ENCODE peak calls at places on chromosome 9, in seven cellular contexts. D is WERI-Rb-1; I is NT2/D1; X is neural progenitor cell; C is CD8-positive, alpha-beta T cell; J is breast epithelium; K is stomach. H is an unnamed sample.

GRCh38 chr9:93315118-93315517 is 131.2 kb downstream of the WNK2 start:
- DNase-seq in D (no peak), C (no peak), K (no peak), X (no peak), I (no peak), J (no peak), H (no peak)

GRCh38 chr9:27394154-27394825 is 97.3 kb upstream of the EQTN start:
- DNase-seq in K (no peak), C (no peak), I (no peak), X (peak; percentile 29), J (no peak), D (no peak), H (no peak)

GRCh38 chr9:5489630-5490484 is 20.5 kb upstream of the PDCD1LG2 start:
- DNase-seq in X (no peak), I (no peak), D (no peak), J (no peak), C (no peak), K (no peak), H (no peak)

GRCh38 chr9:33466565-33467495 is 6.9 kb downstream of the NOL6 start:
- DNase-seq in D (peak; percentile 74), K (peak; percentile 83), J (peak; percentile 68), X (peak; percentile 75), C (peak; percentile 85), I (no peak), H (peak; percentile 62)

GRCh38 chr9:106697799-106698591 is 165.0 kb upstream of the ZNF462 start:
- DNase-seq in X (no peak), K (peak; percentile 30), D (peak; percentile 89), J (peak; percentile 63), C (no peak), I (no peak), H (peak; percentile 93)

GRCh38 chr9:116873937-116874900 is 187.1 kb downstream of the TRIM32 start:
- DNase-seq in J (no peak), I (no peak), D (no peak), K (no peak), X (no peak), C (no peak), H (peak; percentile 93)

GRCh38 chr9:127065592-127065991 is 56.8 kb downstream of the ANGPTL2 start:
- DNase-seq in D (no peak), K (no peak), C (no peak), X (no peak), J (no peak), I (no peak), H (no peak)

GRCh38 chr9:114233806-114234205 is 78.5 kb downstream of the COL27A1 start:
- DNase-seq in X (no peak), K (no peak), C (no peak), J (no peak), D (no peak), I (no peak), H (no peak)

GRCh38 chr9:79470957-79471356 is 100.8 kb upstream of the TLE4 start:
- DNase-seq in D (peak; percentile 21), I (no peak), K (no peak), C (no peak), J (no peak), X (no peak), H (no peak)

GRCh38 chr9:87148391-87149237 is 201.3 kb upstream of the GAS1 start:
- DNase-seq in D (no peak), K (peak; percentile 74), X (peak; percentile 73), I (peak; percentile 44), J (peak; percentile 74), C (no peak), H (peak; percentile 93)

GRCh38 chr9:4287886-4288588 is 11.8 kb downstream of the GLIS3 start:
- DNase-seq in K (no peak), C (no peak), I (no peak), D (no peak), J (no peak), X (no peak), H (no peak)

GRCh38 chr9:114280636-114281315 is 42.1 kb upstream of the ORM1 start:
- DNase-seq in X (no peak), D (peak; percentile 3), K (no peak), C (no peak), I (no peak), J (no peak), H (no peak)

GRCh38 chr9:4366649-4367330 is 66.9 kb upstream of the GLIS3 start:
- DNase-seq in J (no peak), D (peak; percentile 16), I (peak; percentile 59), X (peak; percentile 64), K (peak; percentile 37), C (peak; percentile 53), H (peak; percentile 39)

GRCh38 chr9:121690766-121691165 is 39.3 kb downstream of the DAB2IP start:
- DNase-seq in I (no peak), J (no peak), X (no peak), C (no peak), D (no peak), K (no peak), H (no peak)

GRCh38 chr9:114805670-114806551 is at the start of gene TNFSF15:
- DNase-seq in D (peak; percentile 22), J (no peak), K (peak; percentile 71), I (peak; percentile 25), X (peak; percentile 18), C (no peak), H (peak; percentile 54)

GRCh38 chr9:4750021-4750673 is 9.1 kb upstream of the AK3 start:
- DNase-seq in X (peak; percentile 55), C (no peak), I (no peak), K (no peak), D (no peak), J (no peak), H (peak; percentile 61)

GRCh38 chr9:7906783-7907182 is 107.2 kb upstream of the DMAC1 start:
- DNase-seq in C (no peak), D (no peak), J (no peak), I (no peak), K (no peak), X (no peak), H (no peak)

GRCh38 chr9:126406075-126406675 is 79.5 kb downstream of the MVB12B start:
- DNase-seq in K (no peak), D (no peak), J (no peak), I (peak; percentile 25), X (no peak), C (no peak), H (no peak)

GRCh38 chr9:19102181-19102630 is 498 bp downstream of the HAUS6 start:
- DNase-seq in D (peak; percentile 35), K (no peak), C (peak; percentile 62), J (no peak), X (peak; percentile 42), I (no peak), H (peak; percentile 19)

GRCh38 chr9:110942522-110942921 is 95.7 kb downstream of the LPAR1 start:
- DNase-seq in K (no peak), C (no peak), J (no peak), X (no peak), I (peak; percentile 6), D (no peak), H (peak; percentile 58)

GRCh38 chr9:118529210-118529609 is 825.0 kb downstream of the TLR4 start:
- DNase-seq in D (no peak), K (no peak), C (no peak), J (no peak), X (no peak), I (no peak), H (peak; percentile 57)

GRCh38 chr9:109012876-109013677 is at the start of gene CTNNAL1:
- DNase-seq in X (peak; percentile 96), C (peak; percentile 89), K (peak; percentile 94), D (peak; percentile 99), J (peak; percentile 91), I (peak; percentile 86), H (peak; percentile 96)

GRCh38 chr9:114894801-114895433 is 35.5 kb downstream of the TNFSF8 start:
- DNase-seq in I (no peak), K (no peak), J (no peak), C (no peak), D (no peak), X (no peak), H (peak; percentile 48)

GRCh38 chr9:76734716-76735115 is 29.5 kb upstream of the PCA3 start:
- DNase-seq in C (no peak), J (no peak), D (no peak), I (no peak), K (no peak), X (no peak), H (no peak)

GRCh38 chr9:87267251-87267679 is 230.4 kb upstream of the DAPK1 start:
- DNase-seq in C (no peak), X (no peak), J (no peak), D (no peak), I (no peak), K (no peak), H (peak; percentile 93)

DNA sequence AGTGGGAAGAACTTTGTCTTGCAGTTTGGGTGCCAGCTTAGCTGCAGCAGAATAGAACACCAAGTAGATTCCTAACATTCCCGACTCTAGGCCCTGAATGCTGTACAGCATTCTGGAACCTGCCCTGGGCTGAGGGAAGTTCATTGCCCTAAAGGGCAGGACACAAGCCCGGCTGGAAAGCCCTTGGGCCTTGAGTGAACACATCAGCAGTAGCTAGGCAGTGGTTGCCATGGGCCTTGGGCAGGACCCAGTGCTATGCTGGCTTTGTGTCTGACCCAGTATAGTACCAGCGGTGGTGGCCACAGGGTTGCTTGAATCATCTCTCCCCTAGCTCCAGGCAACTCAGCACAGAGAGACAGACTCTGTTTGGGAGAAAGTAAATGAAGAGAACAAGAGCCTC is 137.8 kb downstream of the AGTPBP1 start:
- DNase-seq in J (no peak), D (no peak), K (no peak), I (no peak), C (no peak), X (no peak), H (no peak)
- H3K4me3 ChIP-seq in J (no peak overlapping the region), D (no peak overlapping the region), K (no peak overlapping the region), I (no peak overlapping the region), C (no peak overlapping the region), X (no peak overlapping the region), H (no peak overlapping the region)

GRCh38 chr9:134940236-134941208 is 22.8 kb upstream of the FCN1 start:
- DNase-seq in X (no peak), D (peak; percentile 6), I (no peak), J (no peak), K (no peak), C (no peak), H (peak; percentile 9)
- H3K27me3 ChIP-seq in X (no peaks in the 10 kb centered on the region), D (no peaks in the 10 kb centered on the region), I (peaks cover 11% of the 10 kb centered on the region), J (peaks cover 53% of the 10 kb centered on the region), K (peaks cover 36% of the 10 kb centered on the region), C (no peaks in the 10 kb centered on the region), H (peaks cover 74% of the 10 kb centered on the region)

DNA sequence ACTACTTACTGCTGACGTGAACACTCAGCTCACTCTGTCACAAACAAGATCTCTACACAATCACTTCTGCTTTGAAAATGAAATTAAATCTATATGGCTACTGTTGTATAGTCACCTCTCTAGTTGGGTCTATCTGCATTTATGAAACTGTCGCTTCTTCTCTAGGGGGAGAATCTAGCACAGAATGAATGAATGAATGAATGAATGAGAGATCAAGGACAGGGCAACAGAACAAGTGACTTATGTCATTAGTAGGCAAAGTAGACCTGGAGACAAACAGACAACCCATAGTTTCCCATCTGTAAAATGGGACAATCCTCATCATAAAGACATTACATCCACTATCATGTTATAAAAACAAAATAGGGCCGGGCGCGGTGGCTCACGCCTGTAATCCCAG is 13.4 kb downstream of the PTCH1 start:
- DNase-seq in K (no peak), X (no peak), I (no peak), J (no peak), D (no peak), C (no peak), H (no peak)
- H3K4me3 ChIP-seq in K (no peak overlapping the region), X (no peak overlapping the region), I (no peak overlapping the region), J (no peak overlapping the region), D (no peak overlapping the region), C (no peak overlapping the region), H (no peak overlapping the region)

DNA sequence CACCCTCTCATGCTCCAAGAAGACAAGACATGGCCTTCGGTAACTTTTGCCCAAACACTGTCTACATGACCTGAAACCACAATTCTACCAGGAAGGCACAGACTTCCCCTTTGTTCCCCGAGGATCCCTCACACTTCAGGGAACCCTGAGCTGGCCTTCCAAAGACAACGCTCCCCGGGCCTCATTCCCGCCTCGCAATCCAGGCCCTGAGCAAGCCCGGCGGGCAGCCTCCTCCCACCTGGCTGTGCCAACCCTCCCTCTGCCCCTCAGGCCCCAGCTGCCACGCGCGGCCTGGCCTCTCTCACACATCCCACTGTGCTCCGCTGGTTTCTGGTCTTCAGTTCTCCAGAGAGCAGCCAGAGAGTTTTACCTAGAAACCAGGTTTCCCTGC is 7.3 kb downstream of the QSOX2 start:
- DNase-seq in C (no peak), X (no peak), I (no peak), D (no peak), J (no peak), K (no peak), H (no peak)
- H3K27me3 ChIP-seq in C (no peaks in the 10 kb centered on the region), X (no peaks in the 10 kb centered on the region), I (no peaks in the 10 kb centered on the region), D (no peaks in the 10 kb centered on the region), J (no peaks in the 10 kb centered on the region), K (no peaks in the 10 kb centered on the region), H (no peaks in the 10 kb centered on the region)